ENCODE peak calls at places on chromosomes 2 and 18, in nine cellular contexts. B is KG1; L is colonic mucosa; E is stimulated activated CD4-positive, alpha-beta T cell treated with anti-CD3 and anti-CD28 coated beads, Interleukin-12 subunit alpha, Interleukin-12 subunit beta, amount 100 ng/mL, for 4 hours; I is naive thymus-derived CD8-positive, alpha-beta T cell; N is activated gamma-delta T cell treated with Interleukin-2 at 50 U/mL for 16 hours; Y is neural crest cell; U is T-helper 17 cell; A is GF-D8. R is an unnamed sample.

GRCh38 chr2:233061591-233062446 is 1.7 kb downstream of the INPP5D start:
- DNase-seq in Y (peak; percentile 23), E (no peak), A (peak; percentile 14), L (no peak), B (no peak), U (no peak), N (peak; percentile 31), I (no peak), R (no peak)

GRCh38 chr2:233051241-233052149 is 8.6 kb upstream of the INPP5D start:
- DNase-seq in N (no peak), I (no peak), L (no peak), A (no peak), Y (no peak), B (no peak), E (no peak), U (no peak), R (no peak)

GRCh38 chr2:201358684-201359083 is 1.5 kb upstream of the FLACC1 start:
- DNase-seq in U (no peak), Y (no peak), A (no peak), I (no peak), N (no peak), E (no peak), B (no peak), L (no peak), R (no peak)

GRCh38 chr2:191598296-191598695 is 79.6 kb upstream of the NABP1 start:
- DNase-seq in B (no peak), I (no peak), U (no peak), Y (no peak), A (no peak), L (no peak), N (no peak), E (no peak), R (no peak)

GRCh38 chr2:232898592-232899541 is 28.8 kb downstream of the SNORC start:
- DNase-seq in A (no peak), I (no peak), E (no peak), N (no peak), Y (no peak), U (no peak), B (no peak), L (no peak), R (no peak)

GRCh38 chr18:48640566-48641270 is 101.9 kb downstream of the CTIF start:
- DNase-seq in B (no peak), I (no peak), L (no peak), A (no peak), Y (no peak), U (no peak), N (no peak), E (no peak), R (no peak)

GRCh38 chr2:219059375-219059724 is 1.4 kb downstream of the IHH start:
- DNase-seq in E (no peak), I (no peak), Y (no peak), U (no peak), A (no peak), B (no peak), L (no peak), N (no peak), R (no peak)

GRCh38 chr2:171991027-171991426 is 8.7 kb upstream of the METAP1D start:
- DNase-seq in Y (no peak), L (no peak), B (no peak), E (no peak), I (no peak), A (no peak), U (no peak), N (no peak), R (no peak)

GRCh38 chr2:188399159-188399558 is 107.5 kb downstream of the GULP1 start:
- DNase-seq in I (no peak), L (no peak), Y (no peak), N (no peak), E (no peak), U (no peak), A (no peak), B (no peak), R (no peak)

GRCh38 chr2:209998596-209998995 is 3.8 kb upstream of the RPE start:
- DNase-seq in A (no peak), I (no peak), L (no peak), U (no peak), Y (no peak), B (no peak), E (no peak), N (no peak), R (no peak)

GRCh38 chr2:138897274-138897673 is 117.1 kb upstream of the NXPH2 start:
- DNase-seq in E (no peak), Y (no peak), L (no peak), U (no peak), A (no peak), B (no peak), N (no peak), I (no peak), R (no peak)

GRCh38 chr2:10036095-10036879 is 7.1 kb upstream of the KLF11 start:
- DNase-seq in E (no peak), I (peak; percentile 28), A (peak; percentile 3), Y (no peak), U (peak; percentile 49), B (no peak), N (no peak), L (no peak), R (no peak)

GRCh38 chr18:48142994-48143393 is 212.5 kb upstream of the SMAD2 start:
- DNase-seq in L (peak; percentile 67), A (no peak), B (no peak), N (no peak), U (no peak), E (no peak), I (no peak), Y (no peak), R (no peak)

GRCh38 chr18:25180974-25181373 is 171.0 kb downstream of the ZNF521 start:
- DNase-seq in E (no peak), B (no peak), N (no peak), I (no peak), L (no peak), Y (no peak), U (no peak), A (no peak), R (no peak)

GRCh38 chr2:21175895-21176646 is 52.3 kb downstream of the TDRD15 start:
- DNase-seq in I (no peak), A (no peak), E (no peak), L (no peak), U (no peak), Y (no peak), B (no peak), N (no peak), R (no peak)

R was measured in SIG-M5.